ENCODE peak calls at places on chromosome 1, in seven cellular contexts. Q is mammary epithelial cell, W is MM.1S, F is progenitor cell of endocrine pancreas, C is stomach, K is fibroblast of mammary gland, S is foreskin fibroblast. L is an unnamed sample.

GRCh38 chr1:17181785-17182464 is 23.0 kb upstream of the PADI1 start:
- DNase-seq in Q (no peak), W (no peak), F (no peak), C (no peak), K (no peak), S (no peak), L (no peak)

GRCh38 chr1:184843732-184844495 is 89.3 kb upstream of the EDEM3 start:
- DNase-seq in Q (no peak), W (peak; percentile 97), F (no peak), C (peak; percentile 53), K (no peak), S (no peak), L (peak; percentile 45)

GRCh38 chr1:9302745-9303524 is 10.2 kb downstream of the SPSB1 start:
- DNase-seq in Q (peak; percentile 93), W (no peak), F (no peak), C (no peak), K (peak; percentile 94), S (peak; percentile 89), L (no peak)

GRCh38 chr1:1282998-1283397 is 2.8 kb downstream of the SCNN1D start:
- DNase-seq in Q (no peak), W (no peak), F (no peak), C (no peak), K (peak; percentile 80), S (no peak), L (no peak)

GRCh38 chr1:114299331-114300005 is 145.8 kb upstream of the SYT6 start:
- DNase-seq in Q (no peak), W (no peak), F (no peak), C (no peak), K (peak; percentile 27), S (no peak), L (no peak)

GRCh38 chr1:180842890-180843289 is 69.8 kb upstream of the KIAA1614 start:
- DNase-seq in Q (no peak), W (no peak), F (no peak), C (no peak), K (peak; percentile 61), S (peak; percentile 15), L (no peak)

GRCh38 chr1:203425668-203425999 is 50.0 kb upstream of the PRELP start:
- DNase-seq in Q (no peak), W (no peak), F (no peak), C (no peak), K (no peak), S (no peak), L (no peak)

GRCh38 chr1:86069757-86070145 is 86.8 kb downstream of the COL24A1 start:
- DNase-seq in Q (peak; percentile 3), W (no peak), F (no peak), C (no peak), K (peak; percentile 41), S (no peak), L (no peak)

GRCh38 chr1:241730031-241730430 is 78.0 kb downstream of the WDR64 start:
- DNase-seq in Q (no peak), W (no peak), F (no peak), C (no peak), K (no peak), S (no peak), L (no peak)

DNA sequence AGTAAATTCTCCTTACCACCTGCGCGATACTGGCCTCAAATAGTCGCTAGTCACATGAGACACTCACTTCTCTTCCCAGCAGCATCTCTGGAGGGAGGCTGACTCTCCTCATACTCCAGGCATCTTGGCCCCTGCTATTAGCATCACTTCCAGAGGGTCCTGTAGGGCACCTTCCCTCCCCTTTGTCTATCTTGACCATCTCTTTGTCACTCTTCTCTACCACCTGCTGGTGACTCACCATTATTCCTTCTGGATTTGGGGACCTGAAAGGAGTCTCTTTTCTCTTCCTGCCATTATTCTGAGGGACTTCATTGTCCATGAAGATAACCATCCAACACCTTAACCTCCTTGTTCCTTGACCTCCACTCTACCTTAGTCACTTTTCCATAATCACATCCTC is 31.7 kb upstream of the GPR37L1 start:
- DNase-seq in Q (no peak), W (no peak), F (no peak), C (no peak), K (no peak), S (no peak), L (no peak)
- TF ChIP-seq CTCF in Q (peak; percentile 26), W (peak; percentile 10), F (no peak), C (no peak), K (no peak), S (no peak), L (no peak)

GRCh38 chr1:25695991-25696330 is 79.4 kb downstream of the MAN1C1 start:
- DNase-seq in Q (peak; percentile 43), W (no peak), F (no peak), C (no peak), K (peak; percentile 97), S (peak; percentile 88), L (no peak)

GRCh38 chr1:25695066-25695990 is 78.7 kb downstream of the MAN1C1 start:
- DNase-seq in Q (peak; percentile 36), W (no peak), F (no peak), C (peak; percentile 35), K (peak; percentile 99), S (peak; percentile 97), L (no peak)

GRCh38 chr1:25699501-25700089 is 83.0 kb downstream of the MAN1C1 start:
- DNase-seq in Q (no peak), W (no peak), F (no peak), C (no peak), K (peak; percentile 34), S (peak; percentile 55), L (no peak)

GRCh38 chr1:25698252-25698651 is 81.7 kb downstream of the MAN1C1 start:
- DNase-seq in Q (no peak), W (no peak), F (no peak), C (no peak), K (no peak), S (no peak), L (no peak)

GRCh38 chr1:25697426-25698220 is 81.0 kb downstream of the MAN1C1 start:
- DNase-seq in Q (no peak), W (no peak), F (no peak), C (no peak), K (no peak), S (no peak), L (no peak)
- TF ChIP-seq CTCF in Q (no peak), W (no peak), F (no peak), C (no peak), K (no peak), S (no peak), L (no peak)

DNA sequence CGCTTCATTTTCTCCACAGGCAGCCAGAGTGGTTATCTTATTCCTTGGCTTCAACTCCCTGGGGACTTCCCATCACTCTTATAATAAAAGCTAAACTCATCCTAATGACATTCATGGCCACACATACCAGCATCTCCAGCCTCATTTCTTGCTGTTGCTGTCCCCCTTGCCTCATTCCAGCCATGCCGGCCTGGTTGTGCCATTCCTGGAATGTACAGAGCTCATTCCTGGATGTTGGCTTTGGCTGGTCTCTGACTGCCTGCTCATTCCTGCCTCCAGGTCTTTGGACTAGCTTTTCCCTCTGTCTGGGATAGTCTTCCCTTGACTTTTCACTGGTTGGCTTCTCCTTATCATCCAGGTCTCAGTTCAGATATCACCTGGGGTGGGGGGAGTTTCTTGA is 2.4 kb upstream of the PEF1 start:
- DNase-seq in Q (no peak), W (no peak), F (no peak), C (no peak), K (no peak), S (no peak), L (no peak)
- TF ChIP-seq CTCF in Q (no peak), W (no peak), F (no peak), C (no peak), K (no peak), S (no peak), L (no peak)

DNA sequence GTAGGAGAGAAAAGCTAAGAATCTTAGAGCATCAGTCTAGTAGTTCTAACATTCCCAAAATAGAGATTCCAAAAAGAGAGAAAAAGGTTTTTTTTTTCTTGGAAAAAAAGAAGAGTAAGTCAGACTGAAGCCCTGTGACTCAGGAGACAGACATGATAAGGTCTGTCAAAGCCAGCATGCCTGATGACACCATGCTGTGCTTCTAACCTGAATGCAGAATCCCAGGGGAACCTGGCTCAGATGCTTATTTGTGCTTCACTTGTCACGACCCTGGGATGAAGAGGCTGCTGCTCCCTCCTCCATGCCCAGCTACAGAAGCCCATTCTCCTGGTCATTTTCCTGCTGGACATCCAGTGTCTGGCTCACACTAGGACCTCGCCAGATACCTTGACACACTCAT is 44.3 kb downstream of the ERICH3 start:
- DNase-seq in Q (no peak), W (no peak), F (no peak), C (no peak), K (no peak), S (no peak), L (no peak)
- TF ChIP-seq CTCF in Q (no peak), W (no peak), F (no peak), C (no peak), K (no peak), S (no peak), L (no peak)

GRCh38 chr1:57061369-57061768 is 95.6 kb upstream of the C8B start:
- DNase-seq in Q (no peak), W (no peak), F (no peak), C (peak; percentile 30), K (peak; percentile 42), S (peak; percentile 11), L (no peak)
- TF ChIP-seq CTCF in Q (peak; percentile 27), W (no peak), F (no peak), C (no peak), K (no peak), S (peak; percentile 11), L (no peak)

GRCh38 chr1:235781807-235782206 is 84.9 kb downstream of the LYST start:
- DNase-seq in Q (no peak), W (no peak), F (no peak), C (no peak), K (peak; percentile 33), S (no peak), L (no peak)

GRCh38 chr1:235775461-235775860 is 91.2 kb downstream of the LYST start:
- DNase-seq in Q (no peak), W (no peak), F (no peak), C (no peak), K (no peak), S (no peak), L (no peak)

GRCh38 chr1:235783148-235783776 is 83.4 kb downstream of the LYST start:
- DNase-seq in Q (peak; percentile 21), W (peak; percentile 49), F (no peak), C (no peak), K (peak; percentile 66), S (peak; percentile 16), L (no peak)

GRCh38 chr1:235776396-235776795 is 90.3 kb downstream of the LYST start:
- DNase-seq in Q (no peak), W (no peak), F (no peak), C (no peak), K (peak; percentile 20), S (peak; percentile 8), L (no peak)

DNA sequence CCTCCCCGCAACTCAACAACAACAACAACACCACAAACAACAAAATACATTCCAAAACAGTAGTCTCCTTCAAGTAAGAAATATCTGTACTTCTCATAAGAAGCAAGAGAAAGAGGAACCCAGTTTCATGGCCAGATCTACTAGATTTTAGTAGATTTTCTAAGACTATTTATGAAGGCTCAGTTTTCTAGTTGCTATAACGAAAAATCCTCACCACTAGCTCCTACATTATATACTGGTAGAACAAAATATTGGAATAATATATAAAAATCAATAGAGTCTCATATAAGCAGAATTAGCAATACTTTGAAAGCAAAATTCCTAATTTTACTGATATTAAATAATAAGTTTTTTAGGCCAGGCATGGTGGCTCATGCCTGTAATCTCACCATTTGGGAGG is 86.9 kb downstream of the LYST start:
- DNase-seq in Q (no peak), W (no peak), F (no peak), C (no peak), K (no peak), S (no peak), L (no peak)
- TF ChIP-seq CTCF in Q (no peak), W (no peak), F (no peak), C (no peak), K (no peak), S (no peak), L (no peak)

GRCh38 chr1:231856426-231856825 is 229.8 kb downstream of the DISC1 start:
- DNase-seq in Q (no peak), W (no peak), F (no peak), C (no peak), K (no peak), S (no peak), L (no peak)
- TF ChIP-seq CTCF in Q (no peak), W (no peak), F (no peak), C (no peak), K (no peak), S (no peak), L (no peak)

L was measured in GM13977.